ENCODE peak calls at places on chromosome 1, in eight cellular contexts. One of them, this sample, is unnamed.

GRCh38 chr1:21149430-21149861 is 27.3 kb downstream of the EIF4G3 start:
- DNase-seq in Panc1: no peak
- DNase-seq in prostate gland: peak; percentile 68
- DNase-seq in effector memory CD4-positive, alpha-beta T cell: no peak
- DNase-seq in kidney epithelial cell: no peak
- DNase-seq in esophagus squamous epithelium: no peak
- DNase-seq in cardiac muscle cell: peak; percentile 67
- DNase-seq in neural progenitor cell: no peak
- DNase-seq in this sample: peak; percentile 30

GRCh38 chr1:47963568-47963973 is 33.6 kb downstream of the TRABD2B start:
- DNase-seq in Panc1: no peak
- DNase-seq in prostate gland: peak; percentile 83
- DNase-seq in effector memory CD4-positive, alpha-beta T cell: no peak
- DNase-seq in kidney epithelial cell: no peak
- DNase-seq in esophagus squamous epithelium: no peak
- DNase-seq in cardiac muscle cell: peak; percentile 35
- DNase-seq in neural progenitor cell: no peak
- DNase-seq in this sample: peak; percentile 51

GRCh38 chr1:166980818-166981217 is 5.5 kb upstream of the ILDR2 start:
- DNase-seq in Panc1: no peak
- DNase-seq in prostate gland: no peak
- DNase-seq in effector memory CD4-positive, alpha-beta T cell: no peak
- DNase-seq in kidney epithelial cell: no peak
- DNase-seq in esophagus squamous epithelium: no peak
- DNase-seq in cardiac muscle cell: no peak
- DNase-seq in neural progenitor cell: no peak
- DNase-seq in this sample: no peak

GRCh38 chr1:151443846-151444790 is 15.2 kb downstream of the POGZ start:
- DNase-seq in Panc1: peak; percentile 74
- DNase-seq in prostate gland: peak; percentile 71
- DNase-seq in effector memory CD4-positive, alpha-beta T cell: peak; percentile 28
- DNase-seq in kidney epithelial cell: peak; percentile 73
- DNase-seq in esophagus squamous epithelium: no peak
- DNase-seq in cardiac muscle cell: peak; percentile 85
- DNase-seq in neural progenitor cell: peak; percentile 69
- DNase-seq in this sample: peak; percentile 87

GRCh38 chr1:16183157-16183556 is 27.3 kb upstream of the EPHA2 start:
- DNase-seq in Panc1: no peak
- DNase-seq in prostate gland: no peak
- DNase-seq in effector memory CD4-positive, alpha-beta T cell: no peak
- DNase-seq in kidney epithelial cell: no peak
- DNase-seq in esophagus squamous epithelium: no peak
- DNase-seq in cardiac muscle cell: peak; percentile 83
- DNase-seq in neural progenitor cell: no peak
- DNase-seq in this sample: peak; percentile 34

GRCh38 chr1:8002329-8003320 is 23.5 kb downstream of the ERRFI1 start:
- DNase-seq in Panc1: no peak
- DNase-seq in prostate gland: no peak
- DNase-seq in effector memory CD4-positive, alpha-beta T cell: no peak
- DNase-seq in kidney epithelial cell: no peak
- DNase-seq in esophagus squamous epithelium: no peak
- DNase-seq in cardiac muscle cell: no peak
- DNase-seq in neural progenitor cell: no peak
- DNase-seq in this sample: no peak

GRCh38 chr1:147651466-147651865 is 18.9 kb downstream of the ACP6 start:
- DNase-seq in Panc1: no peak
- DNase-seq in prostate gland: no peak
- DNase-seq in effector memory CD4-positive, alpha-beta T cell: no peak
- DNase-seq in kidney epithelial cell: peak; percentile 57
- DNase-seq in esophagus squamous epithelium: no peak
- DNase-seq in cardiac muscle cell: no peak
- DNase-seq in neural progenitor cell: peak; percentile 51
- DNase-seq in this sample: no peak

GRCh38 chr1:74733616-74734484 is 898 bp downstream of the TYW3 start:
- DNase-seq in Panc1: peak; percentile 81
- DNase-seq in prostate gland: peak; percentile 49
- DNase-seq in effector memory CD4-positive, alpha-beta T cell: peak; percentile 8
- DNase-seq in kidney epithelial cell: peak; percentile 56
- DNase-seq in esophagus squamous epithelium: no peak
- DNase-seq in cardiac muscle cell: peak; percentile 81
- DNase-seq in neural progenitor cell: peak; percentile 45
- DNase-seq in this sample: no peak

GRCh38 chr1:226548281-226549093 is at the start of gene STUM:
- DNase-seq in Panc1: no peak
- DNase-seq in prostate gland: no peak
- DNase-seq in effector memory CD4-positive, alpha-beta T cell: no peak
- DNase-seq in kidney epithelial cell: no peak
- DNase-seq in esophagus squamous epithelium: no peak
- DNase-seq in cardiac muscle cell: peak; percentile 49
- DNase-seq in neural progenitor cell: peak; percentile 81
- DNase-seq in this sample: peak; percentile 73

GRCh38 chr1:69197816-69198215 is 369.9 kb upstream of the LRRC7 start:
- DNase-seq in Panc1: no peak
- DNase-seq in prostate gland: no peak
- DNase-seq in effector memory CD4-positive, alpha-beta T cell: no peak
- DNase-seq in kidney epithelial cell: no peak
- DNase-seq in esophagus squamous epithelium: no peak
- DNase-seq in cardiac muscle cell: no peak
- DNase-seq in neural progenitor cell: no peak
- DNase-seq in this sample: no peak

GRCh38 chr1:43452789-43453441 is 816 bp downstream of the HYI start:
- DNase-seq in Panc1: peak; percentile 45
- DNase-seq in prostate gland: peak; percentile 39
- DNase-seq in effector memory CD4-positive, alpha-beta T cell: no peak
- DNase-seq in kidney epithelial cell: no peak
- DNase-seq in esophagus squamous epithelium: no peak
- DNase-seq in cardiac muscle cell: peak; percentile 82
- DNase-seq in neural progenitor cell: peak; percentile 51
- DNase-seq in this sample: peak; percentile 39

GRCh38 chr1:4467241-4467640 is 187.2 kb upstream of the AJAP1 start:
- DNase-seq in Panc1: no peak
- DNase-seq in prostate gland: no peak
- DNase-seq in effector memory CD4-positive, alpha-beta T cell: no peak
- DNase-seq in kidney epithelial cell: no peak
- DNase-seq in esophagus squamous epithelium: no peak
- DNase-seq in cardiac muscle cell: no peak
- DNase-seq in neural progenitor cell: no peak
- DNase-seq in this sample: no peak

GRCh38 chr1:8092603-8093141 is 66.6 kb upstream of the ERRFI1 start:
- DNase-seq in Panc1: no peak
- DNase-seq in prostate gland: no peak
- DNase-seq in effector memory CD4-positive, alpha-beta T cell: no peak
- DNase-seq in kidney epithelial cell: no peak
- DNase-seq in esophagus squamous epithelium: no peak
- DNase-seq in cardiac muscle cell: no peak
- DNase-seq in neural progenitor cell: no peak
- DNase-seq in this sample: no peak

GRCh38 chr1:111769517-111770146 is 13.9 kb downstream of the DDX20 start:
- DNase-seq in Panc1: peak; percentile 18
- DNase-seq in prostate gland: peak; percentile 21
- DNase-seq in effector memory CD4-positive, alpha-beta T cell: peak; percentile 8
- DNase-seq in kidney epithelial cell: peak; percentile 9
- DNase-seq in esophagus squamous epithelium: no peak
- DNase-seq in cardiac muscle cell: peak; percentile 87
- DNase-seq in neural progenitor cell: peak; percentile 57
- DNase-seq in this sample: peak; percentile 74

GRCh38 chr1:53278294-53278693 is 40.0 kb upstream of the MAGOH start:
- DNase-seq in Panc1: peak; percentile 13
- DNase-seq in prostate gland: peak; percentile 25
- DNase-seq in effector memory CD4-positive, alpha-beta T cell: peak; percentile 42
- DNase-seq in kidney epithelial cell: no peak
- DNase-seq in esophagus squamous epithelium: no peak
- DNase-seq in cardiac muscle cell: peak; percentile 40
- DNase-seq in neural progenitor cell: peak; percentile 68
- DNase-seq in this sample: peak; percentile 73
- H3K36me3 ChIP-seq in Panc1: no peaks in the 10 kb centered on the region
- H3K36me3 ChIP-seq in prostate gland: no peaks in the 10 kb centered on the region
- H3K36me3 ChIP-seq in effector memory CD4-positive, alpha-beta T cell: peaks cover 9% of the 10 kb centered on the region
- H3K36me3 ChIP-seq in kidney epithelial cell: no peaks in the 10 kb centered on the region
- H3K36me3 ChIP-seq in esophagus squamous epithelium: no peaks in the 10 kb centered on the region
- H3K36me3 ChIP-seq in cardiac muscle cell: no peaks in the 10 kb centered on the region
- H3K36me3 ChIP-seq in neural progenitor cell: no peaks in the 10 kb centered on the region
- H3K36me3 ChIP-seq in this sample: no peaks in the 10 kb centered on the region

GRCh38 chr1:36093919-36094318 is 5.2 kb downstream of the ADPRS start:
- DNase-seq in Panc1: no peak
- DNase-seq in prostate gland: no peak
- DNase-seq in effector memory CD4-positive, alpha-beta T cell: no peak
- DNase-seq in kidney epithelial cell: no peak
- DNase-seq in esophagus squamous epithelium: no peak
- DNase-seq in cardiac muscle cell: no peak
- DNase-seq in neural progenitor cell: no peak
- DNase-seq in this sample: no peak
- H3K36me3 ChIP-seq in Panc1: peaks cover 13% of the 10 kb centered on the region
- H3K36me3 ChIP-seq in prostate gland: peaks cover 22% of the 10 kb centered on the region
- H3K36me3 ChIP-seq in effector memory CD4-positive, alpha-beta T cell: peaks cover 55% of the 10 kb centered on the region
- H3K36me3 ChIP-seq in kidney epithelial cell: peaks cover 10% of the 10 kb centered on the region
- H3K36me3 ChIP-seq in esophagus squamous epithelium: peaks cover 30% of the 10 kb centered on the region
- H3K36me3 ChIP-seq in cardiac muscle cell: peaks cover 40% of the 10 kb centered on the region
- H3K36me3 ChIP-seq in neural progenitor cell: no peaks in the 10 kb centered on the region
- H3K36me3 ChIP-seq in this sample: no peaks in the 10 kb centered on the region

DNA sequence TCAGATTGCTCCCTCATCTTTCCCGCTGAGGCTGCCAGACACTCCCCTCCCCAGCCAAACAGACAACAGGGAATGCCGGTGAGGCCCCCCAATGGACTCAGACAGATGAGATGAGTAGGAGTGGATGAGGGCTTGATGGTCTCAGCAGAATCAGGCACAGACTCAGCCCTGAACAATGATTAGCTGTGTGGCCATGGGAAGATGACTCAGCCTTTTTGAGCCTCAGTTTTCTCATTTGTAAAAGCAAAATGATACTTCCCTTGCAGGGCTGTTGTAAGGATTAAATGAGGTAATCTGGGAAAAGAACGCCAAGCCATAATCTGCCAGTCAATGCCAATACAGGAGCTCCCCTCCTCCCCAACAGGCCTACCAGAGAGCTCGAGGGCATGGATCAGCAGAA is 12.4 kb downstream of the C1orf198 start:
- DNase-seq in Panc1: no peak
- DNase-seq in prostate gland: no peak
- DNase-seq in effector memory CD4-positive, alpha-beta T cell: no peak
- DNase-seq in kidney epithelial cell: no peak
- DNase-seq in esophagus squamous epithelium: no peak
- DNase-seq in cardiac muscle cell: no peak
- DNase-seq in neural progenitor cell: no peak
- DNase-seq in this sample: no peak
- H3K36me3 ChIP-seq in Panc1: no peaks in the 10 kb centered on the region
- H3K36me3 ChIP-seq in prostate gland: no peaks in the 10 kb centered on the region
- H3K36me3 ChIP-seq in effector memory CD4-positive, alpha-beta T cell: no peaks in the 10 kb centered on the region
- H3K36me3 ChIP-seq in kidney epithelial cell: no peaks in the 10 kb centered on the region
- H3K36me3 ChIP-seq in esophagus squamous epithelium: no peaks in the 10 kb centered on the region
- H3K36me3 ChIP-seq in cardiac muscle cell: peaks cover 3% of the 10 kb centered on the region
- H3K36me3 ChIP-seq in neural progenitor cell: peaks cover 3% of the 10 kb centered on the region
- H3K36me3 ChIP-seq in this sample: no peaks in the 10 kb centered on the region

GRCh38 chr1:168104535-168104934 is 32.2 kb downstream of the GPR161 start:
- DNase-seq in Panc1: no peak
- DNase-seq in prostate gland: no peak
- DNase-seq in effector memory CD4-positive, alpha-beta T cell: no peak
- DNase-seq in kidney epithelial cell: no peak
- DNase-seq in esophagus squamous epithelium: no peak
- DNase-seq in cardiac muscle cell: no peak
- DNase-seq in neural progenitor cell: no peak
- DNase-seq in this sample: no peak
- H3K36me3 ChIP-seq in Panc1: no peaks in the 10 kb centered on the region
- H3K36me3 ChIP-seq in prostate gland: no peaks in the 10 kb centered on the region
- H3K36me3 ChIP-seq in effector memory CD4-positive, alpha-beta T cell: no peaks in the 10 kb centered on the region
- H3K36me3 ChIP-seq in kidney epithelial cell: no peaks in the 10 kb centered on the region
- H3K36me3 ChIP-seq in esophagus squamous epithelium: no peaks in the 10 kb centered on the region
- H3K36me3 ChIP-seq in cardiac muscle cell: no peaks in the 10 kb centered on the region
- H3K36me3 ChIP-seq in neural progenitor cell: no peaks in the 10 kb centered on the region
- H3K36me3 ChIP-seq in this sample: no peaks in the 10 kb centered on the region

GRCh38 chr1:235930543-235930942 is 63.8 kb upstream of the LYST start:
- DNase-seq in Panc1: no peak
- DNase-seq in prostate gland: peak; percentile 72
- DNase-seq in effector memory CD4-positive, alpha-beta T cell: no peak
- DNase-seq in kidney epithelial cell: no peak
- DNase-seq in esophagus squamous epithelium: no peak
- DNase-seq in cardiac muscle cell: no peak
- DNase-seq in neural progenitor cell: no peak
- DNase-seq in this sample: no peak
- H3K36me3 ChIP-seq in Panc1: no peaks in the 10 kb centered on the region
- H3K36me3 ChIP-seq in prostate gland: no peaks in the 10 kb centered on the region
- H3K36me3 ChIP-seq in effector memory CD4-positive, alpha-beta T cell: no peaks in the 10 kb centered on the region
- H3K36me3 ChIP-seq in kidney epithelial cell: no peaks in the 10 kb centered on the region
- H3K36me3 ChIP-seq in esophagus squamous epithelium: no peaks in the 10 kb centered on the region
- H3K36me3 ChIP-seq in cardiac muscle cell: no peaks in the 10 kb centered on the region
- H3K36me3 ChIP-seq in neural progenitor cell: no peaks in the 10 kb centered on the region
- H3K36me3 ChIP-seq in this sample: no peaks in the 10 kb centered on the region

GRCh38 chr1:52544665-52545525 is 8.0 kb downstream of the TUT4 start:
- DNase-seq in Panc1: no peak
- DNase-seq in prostate gland: no peak
- DNase-seq in effector memory CD4-positive, alpha-beta T cell: no peak
- DNase-seq in kidney epithelial cell: no peak
- DNase-seq in esophagus squamous epithelium: no peak
- DNase-seq in cardiac muscle cell: peak; percentile 52
- DNase-seq in neural progenitor cell: no peak
- DNase-seq in this sample: no peak

GRCh38 chr1:52550447-52550846 is 2.4 kb downstream of the TUT4 start:
- DNase-seq in Panc1: no peak
- DNase-seq in prostate gland: no peak
- DNase-seq in effector memory CD4-positive, alpha-beta T cell: no peak
- DNase-seq in kidney epithelial cell: no peak
- DNase-seq in esophagus squamous epithelium: no peak
- DNase-seq in cardiac muscle cell: no peak
- DNase-seq in neural progenitor cell: no peak
- DNase-seq in this sample: no peak

GRCh38 chr1:52549267-52549666 is 3.6 kb downstream of the TUT4 start:
- DNase-seq in Panc1: no peak
- DNase-seq in prostate gland: no peak
- DNase-seq in effector memory CD4-positive, alpha-beta T cell: no peak
- DNase-seq in kidney epithelial cell: no peak
- DNase-seq in esophagus squamous epithelium: no peak
- DNase-seq in cardiac muscle cell: no peak
- DNase-seq in neural progenitor cell: no peak
- DNase-seq in this sample: no peak

GRCh38 chr1:52542085-52542688 is 10.7 kb downstream of the TUT4 start:
- DNase-seq in Panc1: no peak
- DNase-seq in prostate gland: no peak
- DNase-seq in effector memory CD4-positive, alpha-beta T cell: no peak
- DNase-seq in kidney epithelial cell: no peak
- DNase-seq in esophagus squamous epithelium: no peak
- DNase-seq in cardiac muscle cell: no peak
- DNase-seq in neural progenitor cell: no peak
- DNase-seq in this sample: no peak

GRCh38 chr1:52546852-52547251 is 6.0 kb downstream of the TUT4 start:
- DNase-seq in Panc1: no peak
- DNase-seq in prostate gland: no peak
- DNase-seq in effector memory CD4-positive, alpha-beta T cell: no peak
- DNase-seq in kidney epithelial cell: no peak
- DNase-seq in esophagus squamous epithelium: no peak
- DNase-seq in cardiac muscle cell: no peak
- DNase-seq in neural progenitor cell: no peak
- DNase-seq in this sample: no peak
- H3K36me3 ChIP-seq in Panc1: peaks cover 2% of the 10 kb centered on the region
- H3K36me3 ChIP-seq in prostate gland: no peaks in the 10 kb centered on the region
- H3K36me3 ChIP-seq in effector memory CD4-positive, alpha-beta T cell: no peaks in the 10 kb centered on the region
- H3K36me3 ChIP-seq in kidney epithelial cell: no peaks in the 10 kb centered on the region
- H3K36me3 ChIP-seq in esophagus squamous epithelium: no peaks in the 10 kb centered on the region
- H3K36me3 ChIP-seq in cardiac muscle cell: no peaks in the 10 kb centered on the region
- H3K36me3 ChIP-seq in neural progenitor cell: peaks cover 6% of the 10 kb centered on the region
- H3K36me3 ChIP-seq in this sample: no peaks in the 10 kb centered on the region

DNA sequence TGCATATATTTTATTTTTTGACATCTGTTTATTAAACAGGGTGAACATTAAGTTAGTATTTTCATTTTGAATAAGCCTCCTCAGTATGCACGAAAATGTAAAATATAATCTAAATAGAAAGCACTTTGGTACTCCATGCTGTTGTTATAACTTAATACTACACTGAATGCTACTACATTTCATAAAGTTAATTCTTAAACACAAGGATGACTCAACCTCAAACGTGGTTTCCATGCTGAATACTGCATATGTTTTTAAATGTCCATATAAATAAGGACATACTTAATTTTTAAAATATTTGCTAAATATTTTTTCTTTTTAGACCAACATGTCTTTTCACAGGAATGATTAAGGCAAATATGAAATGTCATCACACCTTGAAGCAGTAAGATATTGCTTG is 83.9 kb downstream of the USP24 start:
- DNase-seq in Panc1: no peak
- DNase-seq in prostate gland: no peak
- DNase-seq in effector memory CD4-positive, alpha-beta T cell: no peak
- DNase-seq in kidney epithelial cell: no peak
- DNase-seq in esophagus squamous epithelium: no peak
- DNase-seq in cardiac muscle cell: no peak
- DNase-seq in neural progenitor cell: no peak
- DNase-seq in this sample: no peak
- H3K36me3 ChIP-seq in Panc1: peaks cover 63% of the 10 kb centered on the region
- H3K36me3 ChIP-seq in prostate gland: peaks cover 3% of the 10 kb centered on the region
- H3K36me3 ChIP-seq in effector memory CD4-positive, alpha-beta T cell: peaks cover 86% of the 10 kb centered on the region
- H3K36me3 ChIP-seq in kidney epithelial cell: peaks cover 1% of the 10 kb centered on the region
- H3K36me3 ChIP-seq in esophagus squamous epithelium: peaks cover 19% of the 10 kb centered on the region
- H3K36me3 ChIP-seq in cardiac muscle cell: peaks cover 74% of the 10 kb centered on the region
- H3K36me3 ChIP-seq in neural progenitor cell: peaks cover 34% of the 10 kb centered on the region
- H3K36me3 ChIP-seq in this sample: no peaks in the 10 kb centered on the region

This sample was measured in hepatocyte.